ENCODE peak calls at places on chromosome 11, in seven cellular contexts. One of them, this sample, is unnamed.

GRCh38 chr11:49995559-49995958 is 13.2 kb upstream of the OR4C12 start:
- DNase-seq in H1: no peak
- DNase-seq in SK-N-SH: peak
- DNase-seq in GM12878: no peak
- DNase-seq in HCT116: peak
- DNase-seq in HepG2: peak
- DNase-seq in K562: peak
- DNase-seq in this sample: peak

GRCh38 chr11:134515081-134515960 is 103.3 kb upstream of the B3GAT1 start:
- DNase-seq in K562: no peak
- DNase-seq in H1: no peak
- DNase-seq in SK-N-SH: no peak
- DNase-seq in HCT116: no peak
- DNase-seq in GM12878: no peak
- DNase-seq in HepG2: no peak
- DNase-seq in this sample: no peak

GRCh38 chr11:85663781-85664560 is 958 bp downstream of the CREBZF start:
- DNase-seq in SK-N-SH: peak
- DNase-seq in GM12878: no peak
- DNase-seq in H1: no peak
- DNase-seq in HCT116: peak
- DNase-seq in K562: peak
- DNase-seq in HepG2: peak
- DNase-seq in this sample: peak

GRCh38 chr11:86511086-86511551 is 136.4 kb downstream of the CCDC81 start:
- DNase-seq in K562: no peak
- DNase-seq in HepG2: no peak
- DNase-seq in GM12878: peak
- DNase-seq in SK-N-SH: no peak
- DNase-seq in HCT116: no peak
- DNase-seq in H1: no peak
- DNase-seq in this sample: no peak

GRCh38 chr11:35139883-35140282 is 912 bp downstream of the CD44 start:
- DNase-seq in HCT116: no peak
- DNase-seq in K562: no peak
- DNase-seq in H1: no peak
- DNase-seq in SK-N-SH: no peak
- DNase-seq in GM12878: no peak
- DNase-seq in HepG2: no peak
- DNase-seq in this sample: no peak

GRCh38 chr11:110565690-110566336 is 136.1 kb downstream of the FDX1 start:
- DNase-seq in GM12878: no peak
- DNase-seq in K562: no peak
- DNase-seq in HCT116: no peak
- DNase-seq in HepG2: no peak
- DNase-seq in SK-N-SH: no peak
- DNase-seq in H1: no peak
- DNase-seq in this sample: peak

GRCh38 chr11:129278586-129279319 is 86.6 kb upstream of the ARHGAP32 start:
- DNase-seq in SK-N-SH: peak
- DNase-seq in GM12878: no peak
- DNase-seq in H1: no peak
- DNase-seq in K562: no peak
- DNase-seq in HepG2: no peak
- DNase-seq in HCT116: no peak
- DNase-seq in this sample: peak

GRCh38 chr11:68996376-68997123 is 15.8 kb upstream of the MRGPRD start:
- DNase-seq in SK-N-SH: no peak
- DNase-seq in HCT116: no peak
- DNase-seq in GM12878: no peak
- DNase-seq in H1: no peak
- DNase-seq in HepG2: no peak
- DNase-seq in K562: no peak
- DNase-seq in this sample: no peak

GRCh38 chr11:75558939-75559843 is 2.9 kb upstream of the SERPINH1 start:
- DNase-seq in H1: no peak
- DNase-seq in K562: peak
- DNase-seq in GM12878: no peak
- DNase-seq in HCT116: no peak
- DNase-seq in HepG2: no peak
- DNase-seq in SK-N-SH: no peak
- DNase-seq in this sample: no peak

GRCh38 chr11:8685306-8685705 is 2.7 kb downstream of the RPL27A start:
- DNase-seq in HCT116: no peak
- DNase-seq in H1: no peak
- DNase-seq in SK-N-SH: no peak
- DNase-seq in K562: no peak
- DNase-seq in HepG2: no peak
- DNase-seq in GM12878: no peak
- DNase-seq in this sample: no peak

GRCh38 chr11:63613517-63614135 is 607 bp downstream of the PLAAT3 start:
- DNase-seq in GM12878: no peak
- DNase-seq in H1: peak
- DNase-seq in HepG2: no peak
- DNase-seq in K562: peak
- DNase-seq in HCT116: no peak
- DNase-seq in SK-N-SH: peak
- DNase-seq in this sample: no peak

GRCh38 chr11:110962907-110963306 is 250.7 kb upstream of the ARHGAP20 start:
- DNase-seq in HCT116: no peak
- DNase-seq in H1: no peak
- DNase-seq in GM12878: no peak
- DNase-seq in K562: no peak
- DNase-seq in SK-N-SH: peak
- DNase-seq in HepG2: no peak
- DNase-seq in this sample: no peak

GRCh38 chr11:118084656-118085055 is 2.1 kb downstream of the SMIM35 start:
- DNase-seq in GM12878: no peak
- DNase-seq in HepG2: no peak
- DNase-seq in H1: no peak
- DNase-seq in SK-N-SH: no peak
- DNase-seq in HCT116: no peak
- DNase-seq in K562: no peak
- DNase-seq in this sample: no peak

GRCh38 chr11:93089474-93090102 is 108.2 kb downstream of the SLC36A4 start:
- DNase-seq in H1: no peak
- DNase-seq in GM12878: no peak
- DNase-seq in HepG2: peak
- DNase-seq in K562: peak
- DNase-seq in SK-N-SH: no peak
- DNase-seq in HCT116: peak
- DNase-seq in this sample: peak
- TF ChIP-seq JUND in H1: no peak
- TF ChIP-seq JUND in GM12878: no peak
- TF ChIP-seq JUND in HepG2: no peak
- TF ChIP-seq JUND in K562: no peak
- TF ChIP-seq JUND in SK-N-SH: no peak
- TF ChIP-seq JUND in HCT116: no peak
- TF ChIP-seq JUND in this sample: no peak

GRCh38 chr11:62125881-62126280 is 2.1 kb downstream of the INCENP start:
- DNase-seq in GM12878: no peak
- DNase-seq in SK-N-SH: no peak
- DNase-seq in K562: peak
- DNase-seq in H1: no peak
- DNase-seq in HCT116: no peak
- DNase-seq in HepG2: no peak
- DNase-seq in this sample: no peak

GRCh38 chr11:62125316-62125715 is 1.5 kb downstream of the INCENP start:
- DNase-seq in HCT116: no peak
- DNase-seq in GM12878: no peak
- DNase-seq in SK-N-SH: peak
- DNase-seq in H1: no peak
- DNase-seq in K562: no peak
- DNase-seq in HepG2: no peak
- DNase-seq in this sample: no peak

GRCh38 chr11:62123669-62124185 is at the start of gene INCENP:
- DNase-seq in HCT116: peak
- DNase-seq in H1: peak
- DNase-seq in K562: peak
- DNase-seq in HepG2: peak
- DNase-seq in SK-N-SH: peak
- DNase-seq in GM12878: peak
- DNase-seq in this sample: peak

GRCh38 chr11:62122076-62122475 is 1.7 kb upstream of the INCENP start:
- DNase-seq in HCT116: peak
- DNase-seq in HepG2: peak
- DNase-seq in SK-N-SH: peak
- DNase-seq in H1: no peak
- DNase-seq in K562: peak
- DNase-seq in GM12878: no peak
- DNase-seq in this sample: no peak

GRCh38 chr11:62124186-62125113 is 639 bp downstream of the INCENP start:
- DNase-seq in H1: no peak
- DNase-seq in K562: peak
- DNase-seq in HepG2: peak
- DNase-seq in HCT116: no peak
- DNase-seq in SK-N-SH: peak
- DNase-seq in GM12878: no peak
- DNase-seq in this sample: peak
- TF ChIP-seq JUND in H1: no peak
- TF ChIP-seq JUND in K562: no peak
- TF ChIP-seq JUND in HepG2: no peak
- TF ChIP-seq JUND in HCT116: no peak
- TF ChIP-seq JUND in SK-N-SH: no peak
- TF ChIP-seq JUND in GM12878: no peak
- TF ChIP-seq JUND in this sample: no peak

DNA sequence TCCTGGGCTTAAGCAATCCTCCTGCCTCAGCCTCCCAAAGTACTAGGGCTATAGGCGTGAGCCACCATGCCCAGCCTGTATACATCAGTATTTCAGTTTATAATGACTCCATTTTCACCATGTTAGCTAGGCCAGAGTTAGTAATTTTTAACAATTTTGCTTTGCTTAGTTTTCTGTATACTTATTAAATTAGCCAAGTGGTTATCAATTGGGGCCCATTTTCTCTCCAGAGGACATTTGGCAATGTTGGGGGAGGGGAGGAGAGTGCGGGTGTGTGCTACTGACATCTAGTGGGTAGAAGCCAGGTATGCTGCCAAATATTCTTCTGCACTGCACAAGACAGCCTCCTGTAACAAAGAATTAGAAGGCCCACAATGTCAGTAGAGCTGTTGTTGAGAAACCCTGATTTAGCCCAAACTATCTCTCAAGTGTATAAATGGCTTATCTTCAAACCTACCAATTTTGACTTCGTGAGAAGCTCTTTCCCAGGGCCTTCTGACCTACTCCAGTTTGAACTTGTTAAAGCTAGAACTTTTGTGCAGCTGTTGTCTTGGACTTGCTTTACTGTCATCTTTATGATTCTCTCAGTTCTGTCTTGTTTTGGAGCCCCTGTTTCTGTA is 7.5 kb downstream of the USP47 start:
- DNase-seq in H1: no peak
- DNase-seq in GM12878: peak
- DNase-seq in HepG2: peak
- DNase-seq in HCT116: peak
- DNase-seq in SK-N-SH: peak
- DNase-seq in K562: peak
- DNase-seq in this sample: peak
- TF ChIP-seq JUND in H1: no peak
- TF ChIP-seq JUND in GM12878: no peak
- TF ChIP-seq JUND in HepG2: no peak
- TF ChIP-seq JUND in HCT116: no peak
- TF ChIP-seq JUND in SK-N-SH: no peak
- TF ChIP-seq JUND in K562: no peak
- TF ChIP-seq JUND in this sample: no peak

GRCh38 chr11:79440451-79441158 is at the start of gene TENM4:
- DNase-seq in K562: no peak
- DNase-seq in HCT116: no peak
- DNase-seq in HepG2: no peak
- DNase-seq in H1: no peak
- DNase-seq in SK-N-SH: peak
- DNase-seq in GM12878: no peak
- DNase-seq in this sample: peak

GRCh38 chr11:79439430-79439892 is 1.4 kb downstream of the TENM4 start:
- DNase-seq in SK-N-SH: peak
- DNase-seq in HepG2: no peak
- DNase-seq in HCT116: no peak
- DNase-seq in K562: no peak
- DNase-seq in GM12878: no peak
- DNase-seq in H1: no peak
- DNase-seq in this sample: no peak

GRCh38 chr11:79441159-79441875 is 487 bp upstream of the TENM4 start:
- DNase-seq in K562: no peak
- DNase-seq in GM12878: no peak
- DNase-seq in HCT116: no peak
- DNase-seq in HepG2: no peak
- DNase-seq in H1: no peak
- DNase-seq in SK-N-SH: no peak
- DNase-seq in this sample: no peak

GRCh38 chr11:79438631-79439429 is 2.0 kb downstream of the TENM4 start:
- DNase-seq in HepG2: no peak
- DNase-seq in H1: no peak
- DNase-seq in K562: no peak
- DNase-seq in SK-N-SH: peak
- DNase-seq in GM12878: no peak
- DNase-seq in HCT116: no peak
- DNase-seq in this sample: no peak

DNA sequence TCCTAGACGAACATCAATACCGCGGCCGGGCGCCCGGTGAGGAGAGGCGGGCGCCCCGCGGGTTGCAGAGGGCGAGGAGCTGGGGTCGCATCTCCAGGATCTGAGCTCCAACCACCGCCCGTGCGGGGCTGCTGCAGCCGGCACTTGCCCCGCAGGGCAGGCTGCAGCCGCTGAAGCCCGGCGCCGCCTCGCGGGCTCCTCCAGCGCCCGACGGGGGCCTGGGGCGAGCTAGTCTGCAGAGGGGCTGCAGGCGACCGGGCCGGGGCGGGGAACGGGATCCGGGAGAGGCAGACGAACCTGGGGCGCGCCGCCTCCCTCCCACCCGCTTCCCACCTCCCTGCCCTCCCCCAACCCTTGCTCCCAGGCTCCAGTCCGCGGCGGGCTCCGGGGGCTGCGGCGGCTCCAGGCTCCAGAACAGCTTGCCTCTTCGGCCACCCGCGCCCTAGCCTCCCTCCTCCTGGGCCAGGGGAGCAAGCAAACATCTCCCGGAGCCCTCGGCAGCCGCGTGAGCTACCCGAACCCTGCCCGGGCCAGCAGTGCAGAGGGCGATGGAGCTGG is 858 bp downstream of the TENM4 start:
- DNase-seq in H1: no peak
- DNase-seq in HCT116: no peak
- DNase-seq in SK-N-SH: peak
- DNase-seq in K562: no peak
- DNase-seq in HepG2: no peak
- DNase-seq in GM12878: no peak
- DNase-seq in this sample: no peak
- TF ChIP-seq JUND in H1: no peak
- TF ChIP-seq JUND in HCT116: no peak
- TF ChIP-seq JUND in SK-N-SH: no peak
- TF ChIP-seq JUND in K562: no peak
- TF ChIP-seq JUND in HepG2: no peak
- TF ChIP-seq JUND in GM12878: no peak
- TF ChIP-seq JUND in this sample: no peak

DNA sequence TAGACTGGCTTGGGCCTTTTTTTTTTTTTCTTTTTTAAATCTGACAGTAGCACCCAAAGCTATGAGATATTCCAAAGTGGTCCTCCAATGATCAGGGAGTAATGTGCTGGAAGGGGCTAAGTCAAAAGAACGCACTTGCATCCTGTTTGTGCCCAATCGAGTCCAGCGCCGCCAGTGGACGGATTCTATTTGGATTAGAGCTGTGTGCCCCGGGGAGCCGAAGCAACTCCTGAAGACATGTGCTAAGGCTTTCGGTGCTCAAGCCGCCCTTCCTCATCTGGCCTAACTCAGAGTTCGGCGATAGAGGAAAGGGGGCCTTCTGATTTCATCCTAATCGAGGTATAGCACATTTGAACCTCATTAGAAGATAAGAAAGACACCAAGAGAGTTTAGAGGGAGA is 147.8 kb upstream of the NECTIN1 start:
- DNase-seq in SK-N-SH: no peak
- DNase-seq in GM12878: no peak
- DNase-seq in H1: no peak
- DNase-seq in HCT116: no peak
- DNase-seq in K562: peak
- DNase-seq in HepG2: no peak
- DNase-seq in this sample: no peak
- TF ChIP-seq JUND in SK-N-SH: no peak
- TF ChIP-seq JUND in GM12878: no peak
- TF ChIP-seq JUND in H1: no peak
- TF ChIP-seq JUND in HCT116: no peak
- TF ChIP-seq JUND in K562: no peak
- TF ChIP-seq JUND in HepG2: no peak
- TF ChIP-seq JUND in this sample: no peak